ENCODE peak calls at places on chromosomes 7 and 10, in ten cellular contexts. H is cardiac septum; J is IMR-90; V is T-helper 1 cell; Y is activated CD8-positive, alpha-beta memory T cell treated with anti-CD3 and anti-CD28 coated beads, Interleukin-2, amount 50 U/mL, for 4 hours; S is choroid plexus epithelial cell; G is NCI-H774; E is left ventricle myocardium inferior; L is stimulated activated CD4-positive, alpha-beta T cell treated with anti-CD3 and anti-CD28 coated beads, Interleukin-12 subunit alpha, Interleukin-12 subunit beta, amount 100 ng/mL, for 24 hours; W is fibroblast of the conjunctiva. R is an unnamed sample.

GRCh38 chr10:119750391-119751230 is 24.8 kb downstream of the INPP5F start:
- DNase-seq in H (peak; percentile 81), J (peak; percentile 82), V (peak; percentile 36), Y (peak; percentile 56), S (peak; percentile 93), G (peak; percentile 11), E (peak; percentile 44), L (peak; percentile 43), W (peak; percentile 75), R (peak; percentile 71)

GRCh38 chr10:16828731-16829175 is 11.5 kb upstream of the RSU1 start:
- DNase-seq in H (no peak), J (peak; percentile 83), V (no peak), Y (no peak), S (peak; percentile 81), G (no peak), E (peak; percentile 37), L (no peak), W (no peak), R (peak; percentile 78)

GRCh38 chr7:68684246-68684850 is 913.9 kb upstream of the AUTS2 start:
- DNase-seq in H (no peak), J (peak; percentile 17), V (no peak), Y (no peak), S (no peak), G (peak; percentile 67), E (no peak), L (no peak), W (no peak), R (peak; percentile 89)

GRCh38 chr7:12210179-12211053 is 678 bp upstream of the TMEM106B start:
- DNase-seq in H (no peak), J (peak; percentile 8), V (no peak), Y (peak; percentile 46), S (no peak), G (peak; percentile 57), E (peak; percentile 14), L (peak; percentile 17), W (no peak), R (no peak)

GRCh38 chr7:73992104-73992562 is 35.8 kb upstream of the ELN start:
- DNase-seq in H (no peak), J (peak; percentile 78), V (no peak), Y (no peak), S (peak; percentile 64), G (no peak), E (no peak), L (no peak), W (peak; percentile 51), R (peak; percentile 86)

GRCh38 chr10:78892383-78893191 is 176.2 kb upstream of the ZMIZ1 start:
- DNase-seq in H (peak; percentile 3), J (no peak), V (no peak), Y (no peak), S (peak; percentile 11), G (no peak), E (no peak), L (no peak), W (no peak), R (peak; percentile 21)

GRCh38 chr7:44333971-44334733 is 8.8 kb upstream of the CAMK2B start:
- DNase-seq in H (no peak), J (no peak), V (no peak), Y (no peak), S (peak; percentile 72), G (no peak), E (no peak), L (no peak), W (no peak), R (no peak)

GRCh38 chr10:74486659-74487058 is 335.6 kb downstream of the ADK start:
- DNase-seq in H (no peak), J (no peak), V (no peak), Y (no peak), S (no peak), G (no peak), E (no peak), L (no peak), W (no peak), R (no peak)

GRCh38 chr7:125643302-125643701 is 713.7 kb upstream of the POT1 start:
- DNase-seq in H (no peak), J (no peak), V (no peak), Y (no peak), S (no peak), G (no peak), E (no peak), L (no peak), W (no peak), R (no peak)

GRCh38 chr7:55513849-55514248 is 58.5 kb downstream of the VOPP1 start:
- DNase-seq in H (no peak), J (no peak), V (no peak), Y (no peak), S (no peak), G (no peak), E (no peak), L (no peak), W (no peak), R (no peak)

GRCh38 chr10:118332948-118333710 is 9.0 kb downstream of the FAM204A start:
- DNase-seq in H (no peak), J (peak; percentile 5), V (no peak), Y (no peak), S (peak; percentile 72), G (peak; percentile 21), E (no peak), L (no peak), W (no peak), R (peak; percentile 4)

GRCh38 chr7:74479066-74479781 is 25.5 kb downstream of the GTF2IRD1 start:
- DNase-seq in H (no peak), J (peak; percentile 27), V (no peak), Y (no peak), S (peak; percentile 17), G (peak; percentile 20), E (peak; percentile 32), L (no peak), W (no peak), R (peak; percentile 79)

GRCh38 chr7:80540841-80541240 is 29.0 kb upstream of the GNAT3 start:
- DNase-seq in H (no peak), J (no peak), V (no peak), Y (no peak), S (no peak), G (no peak), E (no peak), L (no peak), W (no peak), R (no peak)

GRCh38 chr10:67277402-67277801 is 351.6 kb downstream of the LRRTM3 start:
- DNase-seq in H (no peak), J (no peak), V (no peak), Y (no peak), S (no peak), G (no peak), E (no peak), L (no peak), W (no peak), R (no peak)